ENCODE peak calls at places on chromosome 21, in five cellular contexts. P is spleen, Y is prostate gland, F is upper lobe of left lung, V is K562. J is an unnamed sample. For H3K4me1, the result is how much of the 10 kb centered on the place peaks cover.

GRCh38 chr21:45555557-45556301 is 13.5 kb upstream of the SLC19A1 start:
- DNase-seq in P (peak), V (peak), Y (peak), F (peak), J (no peak)

GRCh38 chr21:43937898-43938309 is 72.9 kb downstream of the AGPAT3 start:
- DNase-seq in Y (no peak), F (no peak), V (no peak), P (no peak), J (no peak)

GRCh38 chr21:35239811-35240219 is 190.7 kb upstream of the RUNX1 start:
- DNase-seq in F (no peak), V (no peak), P (no peak), Y (no peak), J (no peak)

GRCh38 chr21:36156815-36157670 is at the start of gene DOP1B:
- DNase-seq in Y (no peak), F (no peak), P (no peak), V (peak), J (no peak)

GRCh38 chr21:41364308-41364707 is 2.5 kb downstream of the MX2 start:
- DNase-seq in F (no peak), P (peak), Y (no peak), V (no peak), J (no peak)

GRCh38 chr21:44499631-44500030 is 40.4 kb downstream of the KRTAP10-1 start:
- DNase-seq in V (no peak), P (no peak), Y (no peak), F (no peak), J (no peak)

GRCh38 chr21:27586986-27587385 is 620.1 kb upstream of the ADAMTS5 start:
- DNase-seq in F (no peak), P (no peak), V (no peak), Y (no peak), J (no peak)

GRCh38 chr21:28338906-28339305 is 653.8 kb downstream of the LTN1 start:
- DNase-seq in Y (no peak), V (no peak), P (no peak), F (no peak), J (no peak)

GRCh38 chr21:45639206-45640000 is 4.1 kb upstream of the PCBP3 start:
- DNase-seq in Y (no peak), F (no peak), V (peak), P (no peak), J (peak)

GRCh38 chr21:44929242-44929798 is 8.6 kb upstream of the ITGB2 start:
- DNase-seq in P (peak), F (no peak), V (no peak), Y (no peak), J (no peak)

GRCh38 chr21:34950980-34951379 is 98.1 kb downstream of the RUNX1 start:
- DNase-seq in Y (no peak), P (no peak), V (peak), F (no peak), J (no peak)

GRCh38 chr21:35428489-35428888 is 379.4 kb upstream of the RUNX1 start:
- DNase-seq in F (peak), V (no peak), Y (no peak), P (no peak), J (no peak)

GRCh38 chr21:32966120-32966519 is 59.6 kb upstream of the OLIG2 start:
- DNase-seq in F (no peak), Y (no peak), P (no peak), V (no peak), J (no peak)
- H3K27ac ChIP-seq in F (no peak), Y (no peak), P (no peak), V (no peak), J (no peak)

GRCh38 chr21:42523941-42524340 is 10.3 kb downstream of the SLC37A1 start:
- DNase-seq in Y (peak), F (peak), V (no peak), P (no peak), J (no peak)
- H3K4me1 ChIP-seq in Y (under half), F (under half), V (under half), P (half or more), J (under half)

GRCh38 chr21:26003428-26003827 is 167.1 kb downstream of the APP start:
- DNase-seq in V (no peak), F (no peak), Y (no peak), P (no peak), J (no peak)

GRCh38 chr21:25995283-25995682 is 175.3 kb downstream of the APP start:
- DNase-seq in V (no peak), Y (no peak), P (no peak), F (no peak), J (no peak)

GRCh38 chr21:25997788-25998611 is 172.6 kb downstream of the APP start:
- DNase-seq in Y (peak), F (no peak), V (no peak), P (no peak), J (no peak)

GRCh38 chr21:26001356-26001755 is 169.2 kb downstream of the APP start:
- DNase-seq in P (no peak), F (no peak), V (no peak), Y (no peak), J (no peak)

DNA sequence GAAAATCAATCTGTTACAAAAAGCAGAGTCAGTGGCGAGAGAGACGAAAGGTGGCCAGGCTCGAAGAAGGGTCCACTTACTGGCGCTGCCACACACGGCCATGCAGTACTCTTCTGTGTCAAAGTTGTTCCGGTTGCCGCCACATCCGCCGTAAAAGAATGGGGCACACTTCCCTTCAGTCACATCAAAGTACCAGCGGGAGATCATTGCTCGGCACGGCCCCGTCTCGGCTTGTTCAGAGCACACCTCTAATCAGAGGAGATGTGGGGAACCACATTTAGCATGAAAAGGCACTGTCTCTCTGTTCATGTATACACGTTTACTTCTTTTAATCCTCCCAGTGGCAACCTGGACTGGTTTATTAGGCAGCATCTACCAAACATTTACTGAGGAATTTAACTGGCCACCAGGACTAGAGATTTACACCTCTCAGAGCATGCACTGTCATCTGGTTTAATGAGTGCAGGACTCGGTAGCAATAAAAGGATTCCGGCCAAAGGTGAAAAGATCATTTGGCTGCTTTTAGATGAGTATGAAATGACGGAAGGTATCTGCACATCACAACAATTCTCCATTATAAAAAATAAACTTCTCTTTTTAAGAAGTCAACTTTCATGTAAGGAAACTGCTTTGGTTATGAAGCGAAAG is 170.5 kb downstream of the APP start:
- DNase-seq in V (no peak), F (no peak), Y (no peak), P (peak), J (no peak)
- TF ChIP-seq POLR2AphosphoS5 in V (no peak), F (no peak), Y (no peak), P (no peak), J (no peak)

GRCh38 chr21:15007716-15008296 is 57.0 kb downstream of the NRIP1 start:
- DNase-seq in Y (no peak), V (no peak), F (no peak), P (no peak), J (no peak)
- H3K27ac ChIP-seq in Y (no peak), V (no peak), F (no peak), P (peak), J (no peak)

DNA sequence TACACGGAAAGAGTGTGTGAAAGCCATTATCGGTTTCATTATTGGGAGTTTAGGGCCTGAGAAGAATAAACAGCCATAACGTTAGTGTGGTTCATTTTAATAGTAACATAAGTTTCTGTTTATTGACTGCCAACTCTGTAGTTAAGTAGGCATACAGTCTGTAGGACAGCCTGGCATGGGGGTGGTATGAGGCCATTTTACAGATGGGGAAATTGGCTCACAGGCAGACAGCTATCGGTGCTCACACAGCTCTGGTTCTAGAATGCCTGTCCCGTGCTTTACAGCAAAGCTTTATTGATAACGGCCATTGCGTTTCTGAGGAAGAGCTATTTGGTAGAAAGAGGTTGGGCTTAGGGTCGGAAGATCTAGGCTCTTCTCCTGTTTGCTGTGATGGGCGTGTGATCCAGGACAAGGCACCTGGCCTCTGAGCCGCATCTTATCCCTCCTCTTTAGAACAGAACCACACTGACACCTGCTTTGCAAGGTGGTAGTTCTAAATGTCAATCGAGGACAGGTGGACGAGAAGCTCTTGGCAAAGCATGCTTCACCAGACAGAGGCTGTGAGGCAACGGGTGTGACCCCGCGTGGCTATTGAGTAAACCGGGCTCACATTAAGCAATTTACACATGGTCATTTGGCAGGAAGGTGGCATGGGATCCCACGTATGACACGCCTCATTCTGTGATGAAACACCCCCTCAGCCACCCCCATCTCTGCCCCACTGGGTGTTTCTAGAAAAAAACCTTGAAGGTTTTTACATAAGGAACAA is 14.9 kb downstream of the ETS2 start:
- DNase-seq in Y (no peak), F (peak), P (no peak), V (no peak), J (no peak)
- H3K4me1 ChIP-seq in Y (under half), F (half or more), P (half or more), V (under half), J (half or more)

GRCh38 chr21:17775431-17776126 is 43.6 kb downstream of the C21orf91 start:
- DNase-seq in V (no peak), Y (no peak), P (peak), F (peak), J (no peak)
- TF ChIP-seq POLR2AphosphoS5 in V (no peak), Y (no peak), P (no peak), F (no peak), J (no peak)

GRCh38 chr21:19540287-19540686 is 1136.7 kb upstream of the TMPRSS15 start:
- DNase-seq in Y (no peak), V (no peak), P (no peak), F (no peak), J (no peak)

DNA sequence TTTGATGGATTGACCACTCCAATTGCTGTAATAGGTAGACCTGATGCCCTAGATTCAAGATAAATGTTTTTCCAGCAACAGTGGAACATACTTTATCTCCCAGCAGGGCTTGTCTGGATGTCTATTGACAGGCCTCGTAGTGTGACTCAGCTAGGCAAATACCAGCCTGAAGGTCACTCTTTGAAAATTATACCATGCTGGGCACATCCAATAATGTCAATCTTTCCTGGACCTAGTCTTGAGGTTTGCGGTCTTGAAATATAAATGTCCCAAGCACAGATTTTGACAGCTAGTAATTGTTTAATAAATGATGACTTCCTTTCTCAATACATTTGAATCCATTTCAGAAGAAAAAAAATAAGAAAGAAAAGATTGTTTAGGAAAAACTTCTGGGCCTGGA is 1138.0 kb upstream of the TMPRSS15 start:
- DNase-seq in F (no peak), Y (no peak), V (no peak), P (no peak), J (no peak)
- H3K27ac ChIP-seq in F (no peak), Y (no peak), V (no peak), P (no peak), J (no peak)

J was measured in vagina.